ENCODE peak calls at places on chromosomes 6 and 20, in four cellular contexts. E, A, M and V are unnamed samples.

GRCh38 chr6:43806041-43806757 is 36.2 kb downstream of the VEGFA start:
- DNase-seq in A (no peak), E (peak), M (no peak), V (no peak)

GRCh38 chr6:125114248-125114858 is 39.2 kb upstream of the TPD52L1 start:
- DNase-seq in A (no peak), E (peak), M (no peak), V (no peak)

GRCh38 chr6:96001891-96002575 is 13.7 kb upstream of the FUT9 start:
- DNase-seq in M (no peak), A (no peak), E (no peak), V (no peak)

GRCh38 chr20:59525500-59526241 is 78.7 kb upstream of the PHACTR3 start:
- DNase-seq in E (peak), A (peak), M (no peak), V (peak)

GRCh38 chr6:5051394-5051793 is 33.7 kb upstream of the PPP1R3G start:
- DNase-seq in E (no peak), M (no peak), A (no peak), V (no peak)

GRCh38 chr6:13943943-13944342 is 19.2 kb downstream of the RNF182 start:
- DNase-seq in E (no peak), A (no peak), M (no peak), V (no peak)

GRCh38 chr20:22775671-22776139 is 191.3 kb upstream of the FOXA2 start:
- DNase-seq in M (no peak), A (no peak), E (peak), V (no peak)

GRCh38 chr6:12010635-12011275 is 1.4 kb upstream of the HIVEP1 start:
- DNase-seq in E (no peak), M (no peak), A (peak), V (peak)

GRCh38 chr20:9359561-9360308 is 154.7 kb upstream of the LAMP5 start:
- DNase-seq in E (peak), M (no peak), A (peak), V (no peak)

GRCh38 chr6:33144373-33144772 is 47.9 kb downstream of the COL11A2 start:
- DNase-seq in A (no peak), E (no peak), M (no peak), V (no peak)

GRCh38 chr6:11132191-11132590 is 20.7 kb upstream of the ERVFRD-1 start:
- DNase-seq in E (no peak), A (no peak), M (no peak), V (no peak)

GRCh38 chr6:112912351-112913101 is 565.4 kb downstream of the RFPL4B start:
- DNase-seq in E (no peak), M (no peak), A (no peak), V (no peak)

GRCh38 chr6:125357515-125358256 is 55.9 kb upstream of the HDDC2 start:
- DNase-seq in E (no peak), A (no peak), M (no peak), V (no peak)

GRCh38 chr20:8062781-8063180 is 43.2 kb upstream of the TMX4 start:
- DNase-seq in M (no peak), E (no peak), A (no peak), V (no peak)
- TF ChIP-seq CEBPB in M (no peak), E (no peak), A (no peak), V (no peak)

GRCh38 chr6:36546664-36546957 is 668 bp downstream of the STK38 start:
- DNase-seq in E (no peak), M (no peak), A (no peak), V (no peak)
- TF ChIP-seq BRCA1 in E (no peak), M (no peak), A (no peak), V (no peak)

GRCh38 chr20:38123021-38123587 is 42.0 kb downstream of the TGM2 start:
- DNase-seq in A (peak), M (no peak), E (peak), V (peak)
- TF ChIP-seq CEBPB in A (no peak), M (no peak), E (no peak), V (no peak)

DNA sequence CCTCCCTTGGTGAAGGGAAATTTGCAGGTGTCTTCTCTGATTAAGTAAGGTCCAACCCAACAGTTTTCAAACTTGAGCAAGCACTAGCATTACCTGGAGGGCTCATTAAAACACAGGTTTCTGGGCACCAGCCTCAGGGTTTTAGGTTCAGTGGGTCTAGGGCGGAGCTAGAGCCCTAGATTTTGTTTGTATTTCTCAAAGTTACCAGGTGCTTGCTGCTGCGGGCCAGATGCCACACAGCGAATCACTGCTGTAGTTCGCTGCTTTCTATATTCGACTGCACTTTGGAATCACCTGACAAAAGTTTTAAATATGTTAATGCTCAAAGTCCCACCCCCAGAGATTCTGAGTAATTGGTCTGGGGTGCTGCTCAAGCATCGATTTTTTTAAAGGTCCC is 838 bp downstream of the COL21A1 start:
- DNase-seq in M (no peak), E (no peak), A (peak), V (no peak)
- TF ChIP-seq BRCA1 in M (no peak), E (no peak), A (no peak), V (no peak)

DNA sequence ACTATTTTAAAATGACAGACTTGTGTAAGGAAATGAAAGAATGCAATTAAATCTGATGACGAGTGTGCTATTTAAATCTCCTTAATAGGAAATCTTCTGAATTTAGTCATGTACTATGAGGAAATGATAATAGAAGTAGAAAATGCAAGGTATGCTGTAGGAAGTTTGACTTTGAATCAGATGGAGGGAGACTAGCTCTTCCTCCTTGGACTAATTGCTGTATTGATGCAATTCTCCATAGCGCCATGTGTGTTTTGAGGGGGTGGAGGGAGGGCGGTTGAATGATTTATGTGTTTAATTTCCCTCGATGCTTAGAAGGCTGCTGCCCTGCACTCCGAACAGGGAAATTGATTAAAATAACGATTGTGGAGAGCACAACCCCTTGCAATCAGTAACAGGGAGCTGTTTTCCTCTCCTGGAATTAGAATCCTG is 214.4 kb upstream of the PRND start:
- DNase-seq in M (no peak), A (no peak), E (no peak), V (no peak)
- TF ChIP-seq CEBPB in M (no peak), A (no peak), E (no peak), V (no peak)

DNA sequence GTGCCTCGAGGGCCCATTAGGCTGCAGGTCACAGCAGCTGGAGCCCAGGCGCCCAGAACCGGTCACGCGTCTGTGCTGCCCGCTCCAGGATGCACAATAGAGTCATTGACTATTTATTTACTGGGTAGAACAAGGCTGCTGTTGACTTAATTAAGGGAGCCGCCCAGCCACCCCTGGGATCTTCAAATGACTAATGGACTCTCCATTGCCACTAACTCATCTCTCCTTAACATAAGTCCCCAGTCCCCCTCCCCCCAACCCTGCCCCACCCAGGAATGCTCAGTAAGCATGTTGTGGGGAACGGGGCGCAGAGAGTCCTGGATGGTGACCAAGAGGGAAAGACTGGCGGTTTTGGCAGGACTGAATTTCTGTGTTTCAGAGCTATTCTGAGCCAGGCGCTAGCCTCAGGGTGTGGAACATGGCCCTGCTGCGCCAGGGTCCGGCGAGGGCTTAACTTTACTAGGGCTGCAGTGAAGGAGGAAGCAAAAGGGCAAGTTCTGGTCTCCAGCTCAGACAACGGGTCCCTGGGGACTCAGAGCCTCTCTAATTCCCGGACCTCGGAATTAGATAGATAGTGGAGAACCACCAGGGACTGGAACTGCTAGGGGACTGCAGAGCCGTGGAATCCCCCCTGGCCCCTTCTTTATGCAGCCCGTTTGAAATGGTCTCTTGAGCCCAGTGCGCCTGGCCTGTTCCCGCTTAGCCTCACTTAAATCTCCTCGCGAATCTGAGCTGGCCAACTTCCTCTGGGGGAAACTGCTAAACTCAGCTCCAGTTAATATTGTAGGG is 1.5 kb upstream of the GRIK2 start:
- DNase-seq in E (no peak), M (no peak), A (peak), V (no peak)
- TF ChIP-seq BRCA1 in E (no peak), M (no peak), A (no peak), V (no peak)